ENCODE peak calls at places on chromosomes 3 and 15, in seven cellular contexts. O is Peyer's patch, H is fibroblast of mammary gland, S is PC-3, J is A549, Q is OCI-LY7, K is lower leg skin. X is an unnamed sample.

GRCh38 chr3:116040152-116040551 is 405.1 kb downstream of the LSAMP start:
- DNase-seq in O (no peak), S (no peak), Q (no peak), K (no peak), J (no peak), H (no peak), X (no peak)

GRCh38 chr15:87365221-87365620 is 891.3 kb downstream of the NTRK3 start:
- DNase-seq in S (peak; percentile 61), J (no peak), H (peak; percentile 74), K (no peak), Q (no peak), O (no peak), X (no peak)

GRCh38 chr3:179415377-179415776 is 35.9 kb downstream of the GNB4 start:
- DNase-seq in H (no peak), J (no peak), Q (no peak), S (no peak), K (no peak), O (no peak), X (no peak)

GRCh38 chr3:80307844-80308243 is 540.0 kb upstream of the ROBO1 start:
- DNase-seq in J (no peak), O (no peak), Q (no peak), S (no peak), K (no peak), H (no peak), X (no peak)

GRCh38 chr3:99867594-99868437 is 50.2 kb downstream of the CMSS1 start:
- DNase-seq in K (no peak), J (no peak), O (no peak), Q (no peak), H (no peak), S (no peak), X (no peak)

GRCh38 chr15:71226536-71227455 is 111.5 kb downstream of the THSD4 start:
- DNase-seq in O (no peak), J (no peak), Q (no peak), H (no peak), K (no peak), S (no peak), X (no peak)

GRCh38 chr3:7999363-7999762 is 502.3 kb upstream of the LMCD1 start:
- DNase-seq in S (no peak), K (no peak), J (no peak), O (no peak), Q (no peak), H (no peak), X (no peak)

GRCh38 chr3:58095471-58096145 is 87.4 kb downstream of the FLNB start:
- DNase-seq in J (no peak), O (no peak), Q (no peak), K (no peak), H (no peak), S (no peak), X (no peak)

GRCh38 chr3:69997486-69998307 is 1.8 kb upstream of the SAMMSON start:
- DNase-seq in H (no peak), S (no peak), J (no peak), O (no peak), K (no peak), Q (no peak), X (no peak)

GRCh38 chr15:20340931-20341661 is 200.5 kb downstream of the GOLGA6L6 start:
- DNase-seq in K (no peak), H (no peak), J (no peak), S (peak; percentile 14), O (peak; percentile 82), Q (no peak), X (peak; percentile 54)

GRCh38 chr15:98776607-98777281 is 128.4 kb downstream of the IGF1R start:
- DNase-seq in K (no peak), J (no peak), H (peak; percentile 35), O (peak; percentile 28), S (no peak), Q (no peak), X (peak; percentile 45)

GRCh38 chr3:143963946-143964345 is 7.7 kb upstream of the DIPK2A start:
- DNase-seq in H (peak; percentile 54), K (no peak), S (no peak), J (no peak), O (no peak), Q (no peak), X (no peak)

GRCh38 chr15:83112233-83112958 is 5.0 kb downstream of the TM6SF1 start:
- DNase-seq in S (no peak), J (no peak), O (no peak), H (peak; percentile 60), Q (no peak), K (no peak), X (no peak)

GRCh38 chr3:45367451-45367850 is 20.9 kb upstream of the LARS2 start:
- DNase-seq in S (peak; percentile 48), Q (no peak), J (no peak), O (no peak), H (peak; percentile 85), K (no peak), X (no peak)

GRCh38 chr3:15659254-15659975 is 57.9 kb downstream of the BTD start:
- DNase-seq in K (no peak), H (peak; percentile 40), Q (no peak), O (no peak), S (peak; percentile 22), J (no peak), X (no peak)

GRCh38 chr3:155424041-155424605 is 130.6 kb upstream of the STRIT1 start:
- DNase-seq in K (no peak), J (no peak), Q (no peak), O (no peak), H (no peak), S (peak; percentile 13), X (no peak)

GRCh38 chr15:67832031-67832551 is 6.8 kb downstream of the SKOR1 start:
- DNase-seq in O (no peak), J (no peak), S (peak; percentile 54), H (peak; percentile 46), K (no peak), Q (peak; percentile 63), X (no peak)

GRCh38 chr3:153159771-153160397 is 2.1 kb upstream of the RAP2B start:
- DNase-seq in O (no peak), S (no peak), J (no peak), K (no peak), H (no peak), Q (no peak), X (no peak)

GRCh38 chr3:30644615-30645014 is 38.2 kb downstream of the TGFBR2 start:
- DNase-seq in J (no peak), H (peak; percentile 67), K (peak; percentile 85), S (peak; percentile 35), O (peak; percentile 80), Q (peak; percentile 82), X (peak; percentile 26)

GRCh38 chr15:66880380-66881155 is 178.5 kb downstream of the SMAD6 start:
- DNase-seq in O (no peak), S (no peak), Q (no peak), H (no peak), K (no peak), J (no peak), X (peak; percentile 29)

GRCh38 chr3:101950985-101951733 is 101.8 kb downstream of the NFKBIZ start:
- DNase-seq in K (peak; percentile 43), O (no peak), J (no peak), H (no peak), Q (no peak), S (peak; percentile 80), X (no peak)

GRCh38 chr15:59376735-59377134 is 4.1 kb upstream of the MYO1E start:
- DNase-seq in S (peak; percentile 56), K (no peak), O (no peak), Q (peak; percentile 65), H (no peak), J (no peak), X (no peak)
- TF ChIP-seq CTCF in S (peak; percentile 54), K (no peak), O (peak; percentile 23), Q (peak; percentile 78), H (no peak), J (peak; percentile 56), X (peak; percentile 36)

DNA sequence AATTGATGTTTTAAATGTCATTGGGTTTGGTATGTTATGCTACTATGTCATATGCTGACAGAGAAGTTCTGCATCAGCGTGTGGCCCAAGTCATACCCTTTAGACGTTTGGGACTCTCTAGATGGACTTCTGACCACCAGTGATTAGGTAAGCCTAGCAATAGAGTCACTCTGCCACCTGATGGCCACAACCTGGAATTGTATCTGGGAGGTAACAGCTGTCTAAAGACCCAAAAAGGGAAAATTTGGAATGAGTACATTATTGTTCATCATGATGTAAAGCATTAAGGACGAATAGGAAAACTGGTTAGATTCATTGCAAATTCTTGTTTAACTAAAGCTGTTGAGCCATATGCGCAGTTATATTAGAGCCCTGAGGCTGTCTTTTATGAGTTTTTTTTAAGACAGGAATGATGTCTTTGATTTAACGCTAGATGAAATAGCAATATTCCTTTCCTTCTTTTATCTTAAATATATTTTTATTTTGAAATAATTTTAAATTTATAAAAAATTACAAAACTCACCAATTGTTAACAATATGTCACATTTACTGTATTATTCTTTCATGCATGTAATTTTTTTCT is 63.6 kb downstream of the FAM81A start:
- DNase-seq in Q (peak; percentile 66), K (no peak), O (no peak), S (peak; percentile 91), H (peak; percentile 72), J (peak; percentile 90), X (peak; percentile 72)
- TF ChIP-seq CTCF in Q (peak; percentile 96), K (no peak), O (peak; percentile 77), S (peak; percentile 83), H (peak; percentile 80), J (peak; percentile 98), X (peak; percentile 61)

DNA sequence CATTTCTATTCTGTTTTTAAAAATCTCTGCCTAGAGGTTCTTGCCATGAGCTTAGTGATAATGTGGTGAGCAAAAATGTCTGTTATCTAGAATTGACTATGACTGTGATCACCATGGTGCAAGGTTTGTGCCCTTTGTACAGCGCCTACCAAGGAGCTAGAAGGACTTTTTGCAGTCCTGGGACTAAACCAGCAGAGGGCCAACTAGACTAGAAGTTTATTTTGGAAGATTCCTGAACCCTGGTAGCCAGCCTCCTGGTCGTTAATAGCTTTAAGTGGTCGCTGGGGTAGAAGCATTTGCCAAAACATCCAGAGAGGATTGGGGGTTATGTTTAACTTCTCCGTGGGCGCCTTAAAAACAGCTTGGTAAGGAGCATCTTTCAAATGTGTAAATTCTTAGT is 7.8 kb downstream of the SCG5 start:
- DNase-seq in Q (no peak), O (no peak), J (peak; percentile 63), K (no peak), H (peak; percentile 47), S (peak; percentile 46), X (no peak)
- TF ChIP-seq CTCF in Q (peak; percentile 52), O (peak; percentile 26), J (peak; percentile 55), K (no peak), H (peak; percentile 46), S (peak; percentile 73), X (peak; percentile 19)

GRCh38 chr3:2923390-2923789 is 186.8 kb downstream of the IL5RA start:
- DNase-seq in O (no peak), S (no peak), K (no peak), Q (no peak), H (no peak), J (no peak), X (no peak)

GRCh38 chr3:2920103-2920502 is 190.1 kb downstream of the IL5RA start:
- DNase-seq in O (no peak), K (no peak), J (no peak), H (no peak), Q (no peak), S (no peak), X (peak; percentile 20)

GRCh38 chr3:2927252-2927651 is 182.9 kb downstream of the IL5RA start:
- DNase-seq in J (no peak), K (no peak), S (no peak), H (no peak), O (no peak), Q (no peak), X (no peak)

DNA sequence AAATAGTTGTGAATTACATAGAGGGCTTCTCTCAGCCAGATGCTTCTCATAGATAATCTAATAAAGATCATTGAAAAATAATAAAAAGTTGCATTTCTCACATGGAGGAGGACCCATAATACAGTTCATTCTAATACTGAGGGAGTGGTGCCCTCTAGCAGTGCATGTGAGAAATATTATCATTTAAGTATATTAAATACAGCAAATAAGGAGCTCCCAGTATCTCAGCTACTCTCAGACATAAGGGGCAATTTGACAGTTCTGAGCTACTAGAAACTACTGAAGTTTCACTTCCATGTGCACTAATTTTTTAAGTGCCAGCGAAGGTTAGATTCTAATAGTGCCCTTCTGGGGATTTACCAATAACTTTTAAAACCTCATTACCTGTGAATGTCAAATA is 188.3 kb downstream of the IL5RA start:
- DNase-seq in Q (peak; percentile 24), K (no peak), O (no peak), H (peak; percentile 22), S (no peak), J (peak; percentile 10), X (peak; percentile 32)
- TF ChIP-seq CTCF in Q (peak; percentile 73), K (no peak), O (peak; percentile 50), H (peak; percentile 31), S (peak; percentile 34), J (peak; percentile 40), X (peak; percentile 48)